ENCODE peak calls at places on chromosome 12, in four cellular contexts. G is transverse colon, K is foreskin fibroblast, W is NB4. Z is an unnamed sample.

GRCh38 chr12:99486277-99486676 is 161.3 kb upstream of the GARIN6 start:
- DNase-seq in G (no peak), K (no peak), W (no peak), Z (no peak)

GRCh38 chr12:12901158-12901791 is 9.9 kb downstream of the GPRC5A start:
- DNase-seq in G (peak), K (peak), W (peak), Z (peak)

GRCh38 chr12:119061208-119061796 is 80.0 kb downstream of the SRRM4 start:
- DNase-seq in G (peak), K (peak), W (peak), Z (peak)

GRCh38 chr12:53561590-53561953 is 54.3 kb upstream of the NPFF start:
- DNase-seq in G (no peak), K (peak), W (no peak), Z (peak)

GRCh38 chr12:80494836-80495235 is 50.8 kb downstream of the PTPRQ start:
- DNase-seq in G (no peak), K (no peak), W (no peak), Z (no peak)

GRCh38 chr12:65781681-65782269 is 42.5 kb upstream of the HMGA2 start:
- DNase-seq in G (no peak), K (no peak), W (no peak), Z (no peak)

GRCh38 chr12:96889273-96889933 is 17.7 kb upstream of the NEDD1 start:
- DNase-seq in G (no peak), K (peak), W (no peak), Z (no peak)

GRCh38 chr12:96878704-96879103 is 28.4 kb upstream of the NEDD1 start:
- DNase-seq in G (no peak), K (peak), W (no peak), Z (no peak)

GRCh38 chr12:9753042-9753820 is 7.5 kb downstream of the CD69 start:
- DNase-seq in G (no peak), K (no peak), W (no peak), Z (no peak)

DNA sequence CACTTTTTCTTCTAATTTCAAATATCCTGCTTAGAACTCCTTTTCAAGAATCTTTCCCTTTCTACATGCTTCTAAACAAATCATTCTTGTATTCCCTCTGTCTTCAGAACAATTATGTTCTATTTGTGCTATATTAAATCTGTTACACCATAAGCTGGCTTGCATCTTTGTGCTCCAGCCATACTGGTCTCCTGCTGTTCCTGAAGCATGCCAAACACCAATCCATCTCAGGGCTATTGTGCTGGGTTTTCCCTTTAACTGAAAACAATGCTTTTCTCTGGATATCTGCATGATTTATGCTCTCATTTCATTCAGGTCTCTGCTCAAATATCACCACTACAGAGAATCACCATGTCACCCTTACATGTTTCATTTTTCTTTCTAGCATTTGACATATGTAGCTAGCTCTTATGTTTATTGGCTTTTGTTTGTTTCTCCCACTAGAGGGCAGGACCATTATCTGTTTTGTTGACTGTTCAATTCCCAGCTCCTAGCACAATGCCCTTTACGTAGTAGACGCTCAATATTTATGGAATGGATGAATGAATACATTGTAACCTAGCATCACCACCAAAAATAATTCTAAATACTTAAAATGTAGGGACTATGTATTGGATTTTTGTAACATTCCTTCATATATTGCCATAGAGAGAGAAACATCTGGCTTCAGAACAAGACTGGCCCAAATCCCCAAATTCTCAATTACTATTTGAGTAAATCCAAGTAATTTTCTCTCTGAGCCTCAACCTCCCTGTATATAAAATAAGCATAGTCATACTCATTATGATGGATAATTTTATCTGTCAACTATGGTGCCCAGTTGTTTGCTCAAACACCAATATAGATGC is 302.0 kb upstream of the SYT1 start:
- DNase-seq in G (no peak), K (peak), W (peak), Z (peak)
- TF ChIP-seq CTCF in G (peak), K (peak), W (peak), Z (peak)

GRCh38 chr12:123965382-123965781 is 7.2 kb downstream of the CCDC92 start:
- DNase-seq in G (no peak), K (no peak), W (no peak), Z (no peak)
- TF ChIP-seq CTCF in G (no peak), K (no peak), W (no peak), Z (no peak)

GRCh38 chr12:121796855-121797751 is 3.6 kb upstream of the RHOF start:
- DNase-seq in G (peak), K (peak), W (no peak), Z (no peak)
- TF ChIP-seq CTCF in G (peak), K (peak), W (no peak), Z (no peak)

GRCh38 chr12:40717576-40717975 is 25.3 kb downstream of the CNTN1 start:
- DNase-seq in G (no peak), K (no peak), W (no peak), Z (no peak)
- TF ChIP-seq CTCF in G (no peak), K (no peak), W (no peak), Z (no peak)